ENCODE peak calls at places on chromosome 17, in ten cellular contexts. E is neural crest cell, F is epithelial cell of esophagus, Z is prostate gland, B is sigmoid colon, V is RWPE1, Y is ascending aorta, D is kidney, A is heart right ventricle, W is mesothelial cell of epicardium. Q is an unnamed sample.

GRCh38 chr17:13001991-13002615 is 15.7 kb downstream of the ELAC2 start:
- DNase-seq in Y (no peak), Z (no peak), W (no peak), B (peak), D (peak), V (no peak), F (no peak), E (no peak), A (no peak), Q (no peak)

GRCh38 chr17:2179615-2180295 is 123.8 kb downstream of the SMG6 start:
- DNase-seq in B (peak), D (peak), A (peak), V (no peak), F (peak), Y (no peak), W (peak), E (no peak), Z (peak), Q (peak)

GRCh38 chr17:47700471-47701449 is 6.8 kb downstream of the TBKBP1 start:
- DNase-seq in V (no peak), Y (no peak), B (no peak), E (no peak), Z (no peak), F (no peak), W (no peak), D (no peak), A (no peak), Q (no peak)

GRCh38 chr17:49496866-49497146 is 1.7 kb downstream of the NGFR start:
- DNase-seq in F (no peak), B (no peak), Z (no peak), D (no peak), E (no peak), V (no peak), Y (no peak), W (no peak), A (no peak), Q (no peak)

GRCh38 chr17:17888371-17888770 is 51.6 kb upstream of the SREBF1 start:
- DNase-seq in W (no peak), E (no peak), V (no peak), A (no peak), Z (no peak), F (no peak), D (peak), B (no peak), Y (no peak), Q (no peak)

GRCh38 chr17:57086069-57086930 is 1.3 kb downstream of the AKAP1 start:
- DNase-seq in B (peak), E (peak), V (peak), D (peak), Z (no peak), F (peak), A (peak), Y (no peak), W (no peak), Q (no peak)

GRCh38 chr17:31394544-31394943 is 3.1 kb downstream of the RAB11FIP4 start:
- DNase-seq in W (peak), D (no peak), Y (no peak), B (no peak), A (peak), Z (no peak), F (peak), V (peak), E (peak), Q (peak)

GRCh38 chr17:79870540-79870939 is 31.3 kb upstream of the CBX4 start:
- DNase-seq in F (no peak), A (no peak), B (no peak), Z (no peak), E (no peak), W (no peak), Y (no peak), D (peak), V (no peak), Q (no peak)

GRCh38 chr17:7045492-7046126 is 1.7 kb upstream of the SLC16A11 start:
- DNase-seq in V (peak), B (no peak), F (peak), Y (no peak), D (no peak), Z (peak), A (no peak), E (peak), W (no peak), Q (no peak)

GRCh38 chr17:65850486-65850885 is 289.0 kb upstream of the AXIN2 start:
- DNase-seq in A (no peak), D (no peak), W (no peak), V (no peak), F (peak), E (no peak), Z (no peak), Y (no peak), B (no peak), Q (no peak)

GRCh38 chr17:81398855-81399451 is 3.7 kb downstream of the BAHCC1 start:
- DNase-seq in Z (no peak), E (no peak), A (no peak), F (no peak), Y (no peak), W (no peak), D (no peak), B (no peak), V (no peak), Q (no peak)

GRCh38 chr17:1108560-1108809 is 71.3 kb downstream of the ABR start:
- DNase-seq in Z (no peak), D (no peak), E (no peak), Y (no peak), V (no peak), F (no peak), A (no peak), W (no peak), B (no peak), Q (no peak)

GRCh38 chr17:77316191-77316641 is 175.4 kb downstream of the SEC14L1 start:
- DNase-seq in B (peak), F (peak), W (no peak), V (no peak), E (no peak), Y (no peak), D (peak), A (no peak), Z (no peak), Q (no peak)

GRCh38 chr17:14859521-14859920 is 405.6 kb downstream of the PMP22 start:
- DNase-seq in Y (no peak), B (no peak), A (no peak), F (no peak), E (no peak), D (no peak), W (no peak), V (no peak), Z (no peak), Q (no peak)

GRCh38 chr17:6753006-6753445 is 2.8 kb upstream of the XAF1 start:
- DNase-seq in F (peak), A (peak), E (no peak), D (peak), W (no peak), Z (no peak), B (peak), Y (no peak), V (no peak), Q (no peak)

GRCh38 chr17:50518265-50519023 is 10.2 kb downstream of the MYCBPAP start:
- DNase-seq in V (no peak), F (no peak), W (no peak), B (peak), E (no peak), Y (no peak), Z (no peak), A (no peak), D (peak), Q (no peak)

GRCh38 chr17:76081295-76082210 is 2.6 kb downstream of the ZACN start:
- DNase-seq in B (no peak), Y (no peak), W (no peak), A (no peak), F (no peak), V (no peak), D (peak), E (no peak), Z (no peak), Q (no peak)

GRCh38 chr17:74244128-74244527 is 29.9 kb upstream of the DNAI2 start:
- DNase-seq in V (no peak), W (no peak), F (no peak), E (no peak), Y (no peak), Z (no peak), D (no peak), B (no peak), A (no peak), Q (no peak)

GRCh38 chr17:35170968-35171771 is 23.0 kb downstream of the SLC35G3 start:
- DNase-seq in E (no peak), A (no peak), Z (no peak), B (no peak), V (peak), D (no peak), W (no peak), F (peak), Y (no peak), Q (no peak)

GRCh38 chr17:72901657-72902056 is 190.8 kb downstream of the SLC39A11 start:
- DNase-seq in E (no peak), F (no peak), Z (no peak), D (no peak), A (no peak), V (no peak), W (no peak), Y (no peak), B (no peak), Q (no peak)

GRCh38 chr17:794876-795275 is 12.7 kb downstream of the MRM3 start:
- DNase-seq in F (peak), Y (no peak), Z (peak), A (peak), B (peak), D (peak), V (peak), E (peak), W (no peak), Q (peak)

GRCh38 chr17:57714660-57715059 is 30.4 kb downstream of the CCDC182 start:
- DNase-seq in W (no peak), Y (no peak), D (no peak), V (no peak), Z (no peak), F (no peak), B (no peak), E (no peak), A (no peak), Q (no peak)

GRCh38 chr17:49003557-49004511 is 6.6 kb downstream of the IGF2BP1 start:
- DNase-seq in B (no peak), V (no peak), E (no peak), Z (no peak), Y (no peak), F (no peak), A (no peak), D (no peak), W (no peak), Q (no peak)

GRCh38 chr17:72465191-72466024 is 344.6 kb downstream of the SOX9 start:
- DNase-seq in F (peak), W (no peak), V (peak), E (no peak), Y (no peak), B (no peak), Z (no peak), D (peak), A (no peak), Q (no peak)

GRCh38 chr17:45231481-45232116 is 9.9 kb downstream of the FMNL1 start:
- DNase-seq in E (no peak), Z (no peak), V (no peak), Y (no peak), F (no peak), D (no peak), B (peak), A (peak), W (no peak), Q (no peak)

GRCh38 chr17:75077490-75078096 is 10.2 kb upstream of the SLC16A5 start:
- DNase-seq in F (peak), B (peak), E (no peak), Y (no peak), D (peak), W (no peak), A (peak), Z (peak), V (no peak), Q (no peak)

GRCh38 chr17:83175551-83176271 is 96.3 kb downstream of the METRNL start:
- DNase-seq in B (no peak), F (no peak), W (no peak), D (no peak), E (no peak), Z (no peak), A (no peak), V (no peak), Y (no peak), Q (no peak)

GRCh38 chr17:2393954-2394749 is 6.7 kb downstream of the MNT start:
- DNase-seq in B (peak), F (no peak), Y (no peak), D (peak), E (no peak), V (no peak), Z (no peak), A (no peak), W (no peak), Q (no peak)

GRCh38 chr17:37019117-37019744 is 70.5 kb downstream of the AATF start:
- DNase-seq in V (no peak), E (no peak), D (no peak), B (no peak), Z (no peak), A (no peak), Y (no peak), F (no peak), W (no peak), Q (no peak)

GRCh38 chr17:75849724-75850123 is 5.4 kb downstream of the WBP2 start:
- DNase-seq in W (no peak), B (no peak), E (no peak), D (no peak), Y (no peak), F (no peak), A (no peak), Z (no peak), V (no peak), Q (no peak)

GRCh38 chr17:8941980-8942617 is 23.4 kb downstream of the PIK3R5 start:
- DNase-seq in F (no peak), B (no peak), V (no peak), D (no peak), E (no peak), W (no peak), Y (no peak), Z (no peak), A (no peak), Q (no peak)

GRCh38 chr17:13885953-13886889 is 183.1 kb upstream of the COX10 start:
- DNase-seq in V (no peak), B (no peak), Y (no peak), Z (no peak), A (peak), E (no peak), F (no peak), W (no peak), D (no peak), Q (no peak)

GRCh38 chr17:4365628-4366311 is 705 bp downstream of the UBE2G1 start:
- DNase-seq in D (peak), Z (peak), Y (no peak), F (peak), A (peak), E (peak), W (peak), B (peak), V (no peak), Q (no peak)

GRCh38 chr17:42700890-42701289 is 18.6 kb downstream of the CNTNAP1 start:
- DNase-seq in B (no peak), V (no peak), Z (no peak), F (no peak), W (no peak), E (no peak), Y (no peak), A (no peak), D (no peak), Q (no peak)

GRCh38 chr17:4230142-4230541 is 33.6 kb downstream of the ANKFY1 start:
- DNase-seq in E (no peak), B (peak), Y (no peak), W (no peak), A (no peak), V (peak), D (no peak), Z (peak), F (peak), Q (no peak)

GRCh38 chr17:10316986-10317834 is 55.6 kb downstream of the MYH13 start:
- DNase-seq in B (peak), D (no peak), Z (peak), F (no peak), V (no peak), W (no peak), E (peak), A (peak), Y (no peak), Q (peak)

DNA sequence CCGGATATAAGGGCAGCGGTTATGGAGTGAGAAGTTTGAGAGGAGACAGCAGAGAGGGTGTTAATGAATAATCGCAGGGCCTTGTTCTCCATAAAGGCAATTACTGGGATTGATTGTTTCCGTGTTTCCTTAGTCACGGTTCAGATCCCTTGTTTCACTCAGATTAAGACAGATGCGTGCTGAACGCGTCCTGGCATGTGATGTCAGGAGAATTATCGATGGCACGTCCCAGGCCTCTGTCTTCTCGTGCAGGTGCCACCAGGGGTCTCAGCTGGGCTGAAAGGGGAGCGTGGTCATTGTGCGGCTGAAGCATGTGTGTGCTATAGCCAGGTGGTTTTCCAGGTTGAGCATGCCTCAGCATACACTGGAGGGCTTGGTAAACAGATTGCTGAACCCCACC is 142.4 kb upstream of the NOL11 start:
- DNase-seq in W (no peak), D (peak), B (no peak), F (peak), A (no peak), E (no peak), Z (peak), Y (no peak), V (no peak), Q (no peak)
- TF ChIP-seq CTCF in W (no peak), D (peak), B (no peak), F (peak), A (no peak), E (no peak), Z (peak), Y (no peak), V (no peak), Q (no peak)

GRCh38 chr17:22703786-22704441 is 1011.6 kb downstream of the KCNJ18 start:
- DNase-seq in D (no peak), F (no peak), W (no peak), V (no peak), A (no peak), B (peak), E (no peak), Y (no peak), Z (no peak), Q (no peak)
- TF ChIP-seq CTCF in D (no peak), F (no peak), W (no peak), V (no peak), A (no peak), B (no peak), E (no peak), Y (no peak), Z (no peak), Q (no peak)

GRCh38 chr17:63113167-63113566 is 147.1 kb downstream of the TANC2 start:
- DNase-seq in A (no peak), D (no peak), B (no peak), V (no peak), W (no peak), Z (no peak), E (no peak), Y (no peak), F (no peak), Q (no peak)
- TF ChIP-seq CTCF in A (peak), D (peak), B (no peak), V (no peak), W (no peak), Z (no peak), E (peak), Y (no peak), F (no peak), Q (no peak)

GRCh38 chr17:27529230-27529796 is 73.1 kb downstream of the KSR1 start:
- DNase-seq in Z (no peak), F (peak), Y (no peak), W (no peak), D (no peak), E (no peak), B (peak), A (no peak), V (no peak), Q (no peak)
- TF ChIP-seq CTCF in Z (no peak), F (no peak), Y (no peak), W (no peak), D (peak), E (no peak), B (no peak), A (no peak), V (no peak), Q (no peak)

GRCh38 chr17:11391134-11391533 is 150.1 kb downstream of the SHISA6 start:
- DNase-seq in F (no peak), V (no peak), B (no peak), E (no peak), D (no peak), A (no peak), Y (no peak), Z (no peak), W (no peak), Q (no peak)
- TF ChIP-seq CTCF in F (no peak), V (no peak), B (no peak), E (peak), D (peak), A (no peak), Y (no peak), Z (no peak), W (no peak), Q (no peak)

Q was measured in omental fat pad.